ENCODE peak calls at places on chromosome 19, in six cellular contexts. B, S, W, O, X and C are unnamed samples.

GRCh38 chr19:53034948-53035675 is 9.4 kb upstream of the ERVV-2 start:
- DNase-seq in B (no peak), W (no peak), X (no peak), O (peak; percentile 94), S (no peak), C (no peak)

GRCh38 chr19:33621811-33622504 is at the start of gene CHST8:
- DNase-seq in B (no peak), S (peak; percentile 73), X (no peak), O (peak; percentile 11), W (peak; percentile 74), C (peak; percentile 82)

GRCh38 chr19:9431475-9431874 is 3.9 kb downstream of the ZNF266 start:
- DNase-seq in B (peak; percentile 29), O (peak; percentile 39), S (peak; percentile 31), X (peak; percentile 80), W (peak; percentile 83), C (peak; percentile 82)

GRCh38 chr19:33282036-33282686 is 20.2 kb downstream of the CEBPA start:
- DNase-seq in W (no peak), B (no peak), O (no peak), S (no peak), X (no peak), C (no peak)

GRCh38 chr19:11152318-11153062 is 3.1 kb downstream of the SPC24 start:
- DNase-seq in O (no peak), X (no peak), W (no peak), B (peak; percentile 78), S (no peak), C (no peak)

GRCh38 chr19:36748431-36749275 is 24.0 kb downstream of the ZNF850 start:
- DNase-seq in W (peak; percentile 47), O (no peak), X (no peak), B (no peak), S (no peak), C (no peak)

GRCh38 chr19:35114656-35115537 is 726 bp upstream of the FXYD3 start:
- DNase-seq in B (peak; percentile 27), S (peak; percentile 91), X (peak; percentile 73), W (peak; percentile 84), O (no peak), C (peak; percentile 87)

GRCh38 chr19:3620145-3620816 is 6.3 kb downstream of the CACTIN start:
- DNase-seq in X (no peak), S (no peak), B (no peak), W (no peak), O (no peak), C (no peak)

GRCh38 chr19:47518139-47518538 is 3.3 kb upstream of the NAPA start:
- DNase-seq in O (no peak), B (no peak), W (no peak), X (no peak), S (no peak), C (no peak)

GRCh38 chr19:33375760-33376159 is 2.3 kb downstream of the CEBPG start:
- DNase-seq in O (no peak), B (peak; percentile 51), S (no peak), X (no peak), W (no peak), C (no peak)

GRCh38 chr19:17172624-17173345 is 42.4 kb upstream of the USE1 start:
- DNase-seq in W (peak; percentile 42), S (no peak), B (no peak), X (no peak), O (peak; percentile 94), C (no peak)

GRCh38 chr19:29285878-29286277 is 72.9 kb upstream of the UQCRFS1 start:
- DNase-seq in X (peak; percentile 38), W (peak; percentile 74), B (no peak), S (peak; percentile 51), O (no peak), C (peak; percentile 77)

GRCh38 chr19:18951721-18952281 is 10.8 kb upstream of the HOMER3 start:
- DNase-seq in B (no peak), W (no peak), S (no peak), X (no peak), O (peak; percentile 98), C (no peak)

GRCh38 chr19:32914879-32915278 is 45.3 kb upstream of the SLC7A9 start:
- DNase-seq in B (no peak), S (no peak), O (no peak), W (no peak), X (no peak), C (no peak)

GRCh38 chr19:11136400-11137101 is 19.0 kb downstream of the SPC24 start:
- DNase-seq in O (no peak), S (no peak), W (no peak), X (no peak), B (no peak), C (no peak)

GRCh38 chr19:3363841-3364500 is 2.4 kb upstream of the NFIC start:
- DNase-seq in S (no peak), O (peak; percentile 77), X (no peak), B (no peak), W (no peak), C (peak; percentile 26)

DNA sequence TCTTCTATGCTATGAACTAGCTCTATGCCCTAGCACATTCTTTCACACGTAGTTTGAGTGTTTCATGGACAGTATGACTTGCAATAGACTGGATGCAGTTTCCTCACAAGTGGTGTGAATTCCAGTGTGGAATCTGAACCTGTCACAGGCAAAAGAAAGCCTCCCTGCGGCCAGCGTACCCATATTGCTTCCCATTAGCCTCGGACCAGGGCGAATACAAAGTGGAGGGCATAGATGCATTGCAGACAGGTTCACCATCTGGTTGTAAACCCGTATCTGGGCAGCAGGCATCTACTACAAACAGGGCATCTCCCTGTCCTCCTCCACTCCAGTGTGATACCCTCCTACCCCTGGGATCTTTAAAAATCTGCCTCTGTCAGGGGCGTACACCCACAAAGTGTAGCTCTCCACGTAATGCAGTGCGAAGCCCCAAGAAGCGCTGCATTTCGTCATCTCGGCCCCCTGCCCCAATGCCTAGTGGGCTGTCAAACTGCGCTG is 1.4 kb upstream of the CIC start:
- DNase-seq in X (no peak), S (no peak), O (peak; percentile 70), W (no peak), B (no peak), C (no peak)
- H3K18ac ChIP-seq in X (no peak overlapping the region), S (peak overlapping the region; percentile 86), O (peak overlapping the region; percentile 31), W (no peak overlapping the region), B (no peak overlapping the region), C (peak overlapping the region; percentile 52)

DNA sequence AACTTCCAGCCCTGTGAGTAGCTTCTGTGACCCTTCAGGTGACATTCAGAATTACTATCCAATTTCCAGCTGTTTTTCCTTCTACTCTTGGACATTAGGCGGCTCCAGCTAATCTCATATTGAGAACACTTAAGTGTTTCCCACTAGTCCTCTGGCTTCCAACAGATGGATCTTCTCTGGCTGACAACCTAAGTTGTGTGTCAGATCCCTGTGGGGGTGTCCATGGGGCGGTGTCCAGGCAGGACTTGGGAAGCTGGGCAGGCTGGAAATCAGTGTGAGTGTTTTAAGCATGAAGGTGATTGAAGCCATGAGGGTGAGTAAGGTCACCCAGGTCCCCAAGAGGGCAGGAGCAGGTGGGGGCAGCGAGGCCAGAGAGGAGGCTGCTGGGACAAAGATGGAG is 10.1 kb downstream of the CNOT3 start:
- DNase-seq in O (no peak), B (peak; percentile 28), S (no peak), W (no peak), X (no peak), C (no peak)
- H3K4ac ChIP-seq in O (no peak overlapping the region), B (no peak overlapping the region), S (no peak overlapping the region), W (no peak overlapping the region), X (no peak overlapping the region), C (no peak overlapping the region)

GRCh38 chr19:48770223-48770622 is 14.9 kb downstream of the FGF21 start:
- DNase-seq in O (peak; percentile 91), X (no peak), W (no peak), S (no peak), B (no peak), C (no peak)
- H2BK5ac ChIP-seq in O (no peak overlapping the region), X (no peak overlapping the region), W (no peak overlapping the region), S (no peak overlapping the region), B (no peak overlapping the region), C (no peak overlapping the region)

GRCh38 chr19:51471527-51471926 is 6.8 kb upstream of the CEACAM18 start:
- DNase-seq in W (no peak), O (no peak), S (no peak), B (no peak), X (no peak), C (no peak)
- H3K18ac ChIP-seq in W (no peak overlapping the region), O (no peak overlapping the region), S (no peak overlapping the region), B (no peak overlapping the region), X (no peak overlapping the region), C (no peak overlapping the region)

GRCh38 chr19:45887311-45887710 is 1.4 kb upstream of the IRF2BP1 start:
- DNase-seq in S (no peak), O (no peak), X (no peak), B (no peak), W (no peak), C (no peak)

GRCh38 chr19:45884682-45885555 is 1.0 kb downstream of the IRF2BP1 start:
- DNase-seq in X (no peak), B (no peak), S (no peak), W (peak; percentile 44), O (no peak), C (peak; percentile 47)

GRCh38 chr19:45885556-45886426 is at the start of gene IRF2BP1:
- DNase-seq in B (peak; percentile 91), X (no peak), O (peak; percentile 91), S (peak; percentile 92), W (peak; percentile 96), C (peak; percentile 91)

GRCh38 chr19:45883881-45884681 is 1.9 kb downstream of the IRF2BP1 start:
- DNase-seq in B (no peak), S (no peak), O (no peak), W (no peak), X (no peak), C (no peak)

GRCh38 chr19:45886427-45887310 is 728 bp upstream of the IRF2BP1 start:
- DNase-seq in X (no peak), B (peak; percentile 92), O (peak; percentile 91), S (peak; percentile 91), W (peak; percentile 97), C (peak; percentile 93)
- H3K4ac ChIP-seq in X (no peak overlapping the region), B (peak overlapping the region; percentile 97), O (peak overlapping the region; percentile 42), S (no peak overlapping the region), W (peak overlapping the region; percentile 17), C (no peak overlapping the region)